ENCODE peak calls at places on chromosomes 2 and 18, in eight cellular contexts. K, F, A, Q, V, E, C and U are unnamed samples.

GRCh38 chr18:26252411-26252810 is 26.2 kb downstream of the TAF4B start:
- DNase-seq in F (no peak), C (no peak), E (no peak), Q (no peak), K (no peak), V (no peak), A (no peak), U (no peak)

GRCh38 chr2:23065936-23066335 is 319.0 kb upstream of the KLHL29 start:
- DNase-seq in A (no peak), Q (no peak), E (no peak), V (no peak), C (no peak), K (no peak), F (no peak), U (no peak)

GRCh38 chr2:220787251-220787650 is 784.9 kb downstream of the EPHA4 start:
- DNase-seq in C (no peak), E (no peak), A (no peak), Q (no peak), K (no peak), F (no peak), V (no peak), U (no peak)

GRCh38 chr2:105237045-105237765 is 4.3 kb upstream of the GPR45 start:
- DNase-seq in K (no peak), F (no peak), C (no peak), Q (no peak), V (no peak), E (no peak), A (no peak), U (no peak)

GRCh38 chr2:154452906-154453493 is 245.5 kb upstream of the KCNJ3 start:
- DNase-seq in E (peak), V (no peak), F (no peak), A (peak), C (peak), K (no peak), Q (no peak), U (peak)

GRCh38 chr2:99881901-99882591 is 260.3 kb downstream of the AFF3 start:
- DNase-seq in C (peak), F (peak), Q (peak), V (peak), K (peak), A (peak), E (no peak), U (peak)

GRCh38 chr2:12502759-12503158 is 214.0 kb upstream of the TRIB2 start:
- DNase-seq in F (no peak), C (no peak), E (no peak), V (peak), K (no peak), Q (no peak), A (no peak), U (no peak)

GRCh38 chr2:134122610-134123009 is 131.3 kb upstream of the MGAT5 start:
- DNase-seq in E (no peak), K (no peak), Q (no peak), V (no peak), F (no peak), A (peak), C (no peak), U (peak)

GRCh38 chr18:70578480-70578879 is 289.6 kb downstream of the SOCS6 start:
- DNase-seq in E (no peak), A (no peak), F (no peak), V (no peak), Q (no peak), K (no peak), C (peak), U (no peak)

GRCh38 chr2:45132551-45132950 is 123.3 kb upstream of the SIX2 start:
- DNase-seq in E (no peak), F (no peak), C (no peak), A (no peak), K (no peak), V (no peak), Q (no peak), U (no peak)

GRCh38 chr18:390748-391478 is 109.6 kb downstream of the COLEC12 start:
- DNase-seq in K (no peak), V (no peak), F (no peak), E (no peak), A (no peak), Q (no peak), C (no peak), U (no peak)

GRCh38 chr2:230796280-230796862 is 68.4 kb upstream of the ITM2C start:
- DNase-seq in V (peak), Q (peak), E (no peak), A (no peak), C (no peak), F (no peak), K (peak), U (peak)
- H3K27ac ChIP-seq in V (peak), Q (peak), E (peak), A (no peak), C (peak), F (peak), K (no peak), U (peak)

GRCh38 chr2:186399082-186399644 is 86.9 kb upstream of the ZC3H15 start:
- DNase-seq in C (no peak), A (no peak), E (no peak), K (no peak), V (no peak), F (no peak), Q (no peak), U (no peak)
- H2AFZ ChIP-seq in C (no peak), A (no peak), E (no peak), K (no peak), V (no peak), F (no peak), Q (no peak), U (no peak)

DNA sequence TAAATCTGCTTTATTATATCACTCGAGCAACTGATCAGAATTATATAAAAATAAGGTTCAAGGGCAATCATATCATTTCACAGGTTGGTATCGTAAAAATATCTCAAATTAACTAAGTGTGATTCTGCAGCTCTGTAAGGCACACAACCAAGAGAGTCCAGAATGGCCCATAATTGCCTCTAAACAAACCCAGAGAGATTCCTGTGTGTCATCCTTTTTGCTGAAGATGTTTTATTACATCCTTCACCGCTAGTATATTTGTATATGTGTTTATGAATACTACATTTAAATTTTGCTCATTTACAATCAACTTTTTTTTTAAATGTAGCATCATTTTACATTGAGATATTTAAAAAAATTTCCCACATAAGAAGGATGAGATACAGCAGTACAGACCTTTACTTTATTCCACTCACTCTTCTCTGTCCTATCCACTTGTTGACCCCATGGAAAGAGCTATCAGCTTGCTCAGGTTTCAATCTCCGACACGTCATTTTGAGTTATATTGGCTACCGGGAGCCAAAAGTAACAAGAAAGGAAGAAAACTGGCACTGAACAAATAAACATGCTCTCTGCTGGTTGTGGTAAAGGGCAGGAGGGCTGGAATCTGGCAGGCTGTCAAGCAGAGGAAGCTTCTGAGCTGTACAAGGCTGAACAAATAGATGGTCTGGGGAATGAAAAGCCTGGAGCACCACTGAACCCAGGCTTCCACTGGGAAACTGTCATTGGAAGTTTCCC is 23.1 kb downstream of the PLA2R1 start:
- DNase-seq in C (no peak), V (peak), Q (peak), E (no peak), K (peak), A (no peak), F (no peak), U (peak)
- H3K27ac ChIP-seq in C (no peak), V (no peak), Q (no peak), E (no peak), K (peak), A (no peak), F (no peak), U (peak)

GRCh38 chr2:140200307-140200706 is 1420.1 kb upstream of the NXPH2 start:
- DNase-seq in K (no peak), C (no peak), Q (no peak), A (no peak), F (no peak), E (no peak), V (no peak), U (no peak)

GRCh38 chr2:140199312-140199711 is 1419.1 kb upstream of the NXPH2 start:
- DNase-seq in A (no peak), Q (no peak), V (no peak), C (no peak), E (no peak), F (no peak), K (no peak), U (peak)

GRCh38 chr2:140201572-140201971 is 1421.4 kb upstream of the NXPH2 start:
- DNase-seq in V (no peak), A (peak), Q (no peak), K (no peak), F (no peak), E (no peak), C (no peak), U (no peak)

GRCh38 chr2:140203347-140203746 is 1423.2 kb upstream of the NXPH2 start:
- DNase-seq in A (no peak), Q (no peak), E (no peak), K (no peak), C (no peak), V (no peak), F (no peak), U (no peak)

DNA sequence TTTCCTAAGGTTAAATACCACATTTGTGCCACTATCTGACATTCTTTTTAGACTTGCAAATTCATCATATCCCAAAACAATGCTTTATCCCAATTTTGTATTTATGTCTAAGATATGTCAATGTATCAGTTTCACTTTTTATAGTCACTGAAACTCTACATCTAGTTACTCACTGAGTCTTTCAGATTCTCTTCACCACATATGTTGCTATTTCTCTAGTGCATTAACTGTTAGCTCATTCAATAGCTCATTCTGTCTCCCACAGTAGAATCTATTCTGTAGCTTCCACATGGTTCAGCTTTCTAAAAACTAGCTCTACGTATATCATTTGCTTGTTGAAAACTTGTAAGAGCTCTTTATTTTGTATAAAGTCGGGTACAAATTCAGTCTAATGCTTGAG is 1420.6 kb upstream of the NXPH2 start:
- DNase-seq in E (no peak), K (no peak), A (no peak), F (no peak), Q (no peak), V (no peak), C (no peak), U (no peak)
- H2AFZ ChIP-seq in E (no peak), K (no peak), A (no peak), F (no peak), Q (no peak), V (no peak), C (no peak), U (no peak)

GRCh38 chr2:216015722-216016464 is 2.5 kb upstream of the MREG start:
- DNase-seq in E (no peak), C (no peak), K (no peak), F (no peak), Q (no peak), A (no peak), V (no peak), U (no peak)
- H3K27ac ChIP-seq in E (no peak), C (no peak), K (no peak), F (no peak), Q (no peak), A (no peak), V (no peak), U (no peak)

GRCh38 chr18:6807504-6808257 is 78.2 kb downstream of the ARHGAP28 start:
- DNase-seq in K (peak), A (no peak), Q (no peak), V (no peak), E (no peak), C (no peak), F (peak), U (peak)
- H2AFZ ChIP-seq in K (no peak), A (no peak), Q (no peak), V (no peak), E (no peak), C (no peak), F (no peak), U (peak)

DNA sequence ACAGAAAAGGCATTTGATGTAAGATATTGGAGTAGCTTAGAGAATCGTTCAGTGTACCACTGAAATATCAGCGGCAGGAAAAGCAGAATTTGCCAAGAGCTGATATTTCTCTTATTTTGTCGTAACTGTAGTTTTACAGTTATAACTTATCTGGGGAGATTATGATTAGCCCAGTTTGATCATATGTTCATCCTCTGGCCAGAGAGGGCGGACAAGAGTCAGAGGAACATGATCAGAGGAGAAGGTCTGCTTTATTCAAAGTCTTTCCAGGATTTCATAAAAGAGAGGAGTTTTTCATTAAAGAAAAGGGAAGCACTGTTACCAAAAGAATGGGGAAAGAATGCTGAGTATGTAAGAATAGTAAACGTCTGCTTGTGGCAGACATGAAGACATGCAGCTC is 1655.6 kb downstream of the DPP10 start:
- DNase-seq in E (no peak), Q (no peak), C (no peak), F (peak), V (no peak), K (no peak), A (peak), U (no peak)
- H3K27ac ChIP-seq in E (no peak), Q (no peak), C (no peak), F (no peak), V (no peak), K (no peak), A (no peak), U (no peak)